ENCODE peak calls at places on chromosomes 7 and 10, in five cellular contexts. K is HepG2, V is H1, M is K562, A is GM12878. U is an unnamed sample.

GRCh38 chr10:12518024-12518423 is 168.7 kb downstream of the CAMK1D start:
- DNase-seq in V (no peak), A (no peak), K (no peak), M (no peak), U (no peak)

GRCh38 chr10:11204355-11204879 is 186.7 kb downstream of the CELF2 start:
- DNase-seq in M (no peak), V (no peak), K (no peak), A (no peak), U (peak; percentile 35)

GRCh38 chr10:22320591-22321155 is at the start of gene BMI1:
- DNase-seq in M (peak; percentile 81), V (no peak), A (no peak), K (peak; percentile 63), U (peak; percentile 54)

GRCh38 chr10:116162851-116163250 is 110.2 kb downstream of the GFRA1 start:
- DNase-seq in A (no peak), M (no peak), K (no peak), V (no peak), U (no peak)

GRCh38 chr7:74194686-74195085 is 15.1 kb upstream of the LAT2 start:
- DNase-seq in M (no peak), K (no peak), A (no peak), V (no peak), U (no peak)

GRCh38 chr7:80646088-80646961 is 7.9 kb downstream of the CD36 start:
- DNase-seq in V (no peak), A (no peak), M (peak; percentile 9), K (no peak), U (no peak)

GRCh38 chr7:132436121-132436520 is 140.1 kb downstream of the PLXNA4 start:
- DNase-seq in A (no peak), K (no peak), V (no peak), M (no peak), U (no peak)

GRCh38 chr10:69642747-69643146 is 12.7 kb downstream of the FAM241B start:
- DNase-seq in K (no peak), M (no peak), V (no peak), A (no peak), U (no peak)

GRCh38 chr10:96090463-96090800 is 39.7 kb upstream of the ZNF518A start:
- DNase-seq in M (no peak), V (no peak), A (no peak), K (no peak), U (no peak)

GRCh38 chr7:26376208-26376917 is 84.7 kb downstream of the SNX10 start:
- DNase-seq in A (no peak), K (peak; percentile 23), M (no peak), V (no peak), U (peak; percentile 86)

GRCh38 chr7:156667110-156667436 is 26.5 kb downstream of the RNF32 start:
- DNase-seq in M (no peak), K (peak; percentile 81), V (no peak), A (no peak), U (no peak)

GRCh38 chr7:86953653-86954336 is 105.7 kb downstream of the ELAPOR2 start:
- DNase-seq in M (no peak), A (no peak), V (no peak), K (no peak), U (no peak)

GRCh38 chr10:36888925-36889573 is 236.3 kb upstream of the ANKRD30A start:
- DNase-seq in M (peak; percentile 34), A (no peak), K (peak; percentile 89), V (peak; percentile 10), U (peak; percentile 70)

GRCh38 chr10:132319853-132320669 is 11.9 kb upstream of the LRRC27 start:
- DNase-seq in K (peak; percentile 71), A (peak; percentile 66), V (no peak), M (peak; percentile 25), U (no peak)

GRCh38 chr10:131158695-131159094 is 152.8 kb downstream of the TCERG1L start:
- DNase-seq in M (no peak), K (no peak), V (no peak), A (no peak), U (no peak)

GRCh38 chr10:101231912-101232689 is 2.8 kb upstream of the LBX1 start:
- DNase-seq in M (no peak), V (no peak), K (no peak), A (no peak), U (no peak)

GRCh38 chr10:54454271-54454670 is 346.8 kb downstream of the PCDH15 start:
- DNase-seq in K (no peak), M (no peak), V (no peak), A (no peak), U (no peak)

GRCh38 chr10:8438603-8439002 is 384.1 kb downstream of the GATA3 start:
- DNase-seq in A (no peak), M (no peak), K (no peak), V (no peak), U (no peak)

GRCh38 chr10:4127518-4128315 is 342.7 kb upstream of the KLF6 start:
- DNase-seq in K (peak; percentile 26), A (peak; percentile 71), M (no peak), V (no peak), U (no peak)

GRCh38 chr7:151113344-151114150 is 27.3 kb downstream of the AGAP3 start:
- DNase-seq in A (no peak), V (no peak), M (peak; percentile 82), K (no peak), U (peak; percentile 42)

GRCh38 chr10:89637108-89637507 is 7.9 kb downstream of the PANK1 start:
- DNase-seq in V (no peak), M (no peak), K (no peak), A (no peak), U (no peak)

GRCh38 chr7:124088590-124088989 is 55.7 kb upstream of the TMEM229A start:
- DNase-seq in V (no peak), A (no peak), K (no peak), M (no peak), U (no peak)

GRCh38 chr10:127869329-127869728 is 23.4 kb downstream of the CLRN3 start:
- DNase-seq in V (no peak), A (no peak), M (no peak), K (no peak), U (no peak)

GRCh38 chr10:125823663-125824251 is 411 bp downstream of the BCCIP start:
- DNase-seq in V (no peak), K (no peak), M (no peak), A (no peak), U (no peak)

DNA sequence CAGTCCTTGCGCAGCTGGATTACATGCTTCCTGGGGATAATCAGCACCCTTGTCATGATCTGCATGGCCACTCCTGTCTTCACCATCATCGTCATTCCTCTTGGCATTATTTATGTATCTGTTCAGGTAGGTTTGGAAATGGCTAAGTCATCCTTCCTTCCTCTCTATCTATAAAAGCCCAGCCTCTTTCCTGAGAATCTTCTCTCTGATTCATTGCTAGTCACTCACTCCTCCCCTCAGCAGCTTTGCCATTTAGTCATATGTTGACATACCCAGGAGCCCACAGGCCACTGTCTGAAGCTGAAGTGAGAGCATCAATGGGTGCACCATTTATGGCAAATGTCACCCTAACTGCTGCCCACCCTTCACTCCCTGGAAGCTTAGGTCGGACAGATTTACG is 52.0 kb downstream of the ABCC2 start:
- DNase-seq in K (peak; percentile 23), A (no peak), M (no peak), V (no peak), U (no peak)
- TF ChIP-seq SP1 in K (no peak), A (no peak), M (no peak), V (no peak), U (no peak)

GRCh38 chr10:5545426-5545777 is 20.6 kb downstream of the CALML3 start:
- DNase-seq in K (no peak), M (no peak), A (no peak), V (no peak), U (peak; percentile 4)

GRCh38 chr10:5547934-5548660 is 23.3 kb downstream of the CALML3 start:
- DNase-seq in K (peak; percentile 97), V (no peak), A (no peak), M (no peak), U (no peak)

GRCh38 chr10:5545778-5546710 is 21.3 kb downstream of the CALML3 start:
- DNase-seq in K (no peak), A (no peak), V (no peak), M (peak; percentile 38), U (peak; percentile 6)

GRCh38 chr10:5547684-5547933 is 22.8 kb downstream of the CALML3 start:
- DNase-seq in V (no peak), A (no peak), M (no peak), K (no peak), U (no peak)

GRCh38 chr10:5546891-5547683 is 22.3 kb downstream of the CALML3 start:
- DNase-seq in M (no peak), K (peak; percentile 34), A (no peak), V (no peak), U (peak; percentile 3)
- TF ChIP-seq CREB1 in M (no peak), K (no peak), A (no peak), V (no peak), U (no peak)

GRCh38 chr7:130988443-130988842 is 254.4 kb upstream of the KLF14 start:
- DNase-seq in K (no peak), M (no peak), V (no peak), A (no peak), U (no peak)

GRCh38 chr7:130987092-130987491 is 253.1 kb upstream of the KLF14 start:
- DNase-seq in M (no peak), A (no peak), V (no peak), K (peak; percentile 37), U (no peak)

GRCh38 chr7:130993671-130994365 is 259.8 kb upstream of the KLF14 start:
- DNase-seq in M (no peak), K (no peak), V (no peak), A (no peak), U (no peak)

GRCh38 chr7:130989006-130989795 is 255.2 kb upstream of the KLF14 start:
- DNase-seq in M (no peak), K (no peak), V (no peak), A (no peak), U (no peak)

GRCh38 chr7:130990178-130990832 is 256.3 kb upstream of the KLF14 start:
- DNase-seq in V (no peak), K (no peak), A (no peak), M (no peak), U (no peak)
- TF ChIP-seq SP1 in V (no peak), K (no peak), A (no peak), M (no peak), U (no peak)

GRCh38 chr10:59383436-59383835 is 21.1 kb upstream of the FAM13C start:
- DNase-seq in V (no peak), K (no peak), M (no peak), A (no peak), U (no peak)
- TF ChIP-seq CREB1 in V (no peak), K (no peak), M (no peak), A (no peak), U (no peak)

GRCh38 chr7:3697472-3697871 is 396.4 kb downstream of the SDK1 start:
- DNase-seq in M (no peak), V (no peak), K (no peak), A (no peak), U (no peak)
- TF ChIP-seq SP1 in M (no peak), V (no peak), K (no peak), A (no peak), U (no peak)

GRCh38 chr7:16991551-16991950 is 109.8 kb upstream of the AGR3 start:
- DNase-seq in V (no peak), M (no peak), A (no peak), K (peak; percentile 25), U (no peak)
- TF ChIP-seq CREB1 in V (no peak), M (no peak), A (no peak), K (no peak), U (no peak)

GRCh38 chr7:36404639-36405408 is 15.2 kb downstream of the ANLN start:
- DNase-seq in A (no peak), V (no peak), M (no peak), K (no peak), U (no peak)
- TF ChIP-seq SP1 in A (no peak), V (no peak), M (no peak), K (no peak), U (no peak)

U was measured in WTC11.